ENCODE peak calls at places on chromosome 16, in eight cellular contexts. One of them, this sample, is unnamed.

GRCh38 chr16:31507617-31507928 is 618 bp downstream of the RUSF1 start:
- DNase-seq in NCI-H2081: peak
- DNase-seq in ELR: no peak
- DNase-seq in lower leg skin: no peak
- DNase-seq in osteocyte: no peak
- DNase-seq in cardiac fibroblast: no peak
- DNase-seq in T-cell: no peak
- DNase-seq in left ventricle myocardium superior: no peak
- DNase-seq in this sample: no peak

GRCh38 chr16:23254338-23254737 is 47.8 kb upstream of the SCNN1B start:
- DNase-seq in NCI-H2081: no peak
- DNase-seq in ELR: peak
- DNase-seq in lower leg skin: no peak
- DNase-seq in osteocyte: no peak
- DNase-seq in cardiac fibroblast: peak
- DNase-seq in T-cell: no peak
- DNase-seq in left ventricle myocardium superior: no peak
- DNase-seq in this sample: no peak

GRCh38 chr16:505479-506245 is 21.9 kb upstream of the CAPN15 start:
- DNase-seq in NCI-H2081: no peak
- DNase-seq in ELR: no peak
- DNase-seq in lower leg skin: no peak
- DNase-seq in osteocyte: no peak
- DNase-seq in cardiac fibroblast: no peak
- DNase-seq in T-cell: no peak
- DNase-seq in left ventricle myocardium superior: no peak
- DNase-seq in this sample: no peak

GRCh38 chr16:50308237-50308965 is 42.0 kb downstream of the ADCY7 start:
- DNase-seq in NCI-H2081: no peak
- DNase-seq in ELR: no peak
- DNase-seq in lower leg skin: peak
- DNase-seq in osteocyte: peak
- DNase-seq in cardiac fibroblast: no peak
- DNase-seq in T-cell: no peak
- DNase-seq in left ventricle myocardium superior: no peak
- DNase-seq in this sample: no peak

GRCh38 chr16:69820926-69821541 is 58.9 kb downstream of the WWP2 start:
- DNase-seq in NCI-H2081: no peak
- DNase-seq in ELR: no peak
- DNase-seq in lower leg skin: no peak
- DNase-seq in osteocyte: no peak
- DNase-seq in cardiac fibroblast: no peak
- DNase-seq in T-cell: no peak
- DNase-seq in left ventricle myocardium superior: no peak
- DNase-seq in this sample: peak

GRCh38 chr16:49096191-49096945 is 185.3 kb downstream of the CBLN1 start:
- DNase-seq in NCI-H2081: no peak
- DNase-seq in ELR: no peak
- DNase-seq in lower leg skin: no peak
- DNase-seq in osteocyte: no peak
- DNase-seq in cardiac fibroblast: no peak
- DNase-seq in T-cell: no peak
- DNase-seq in left ventricle myocardium superior: no peak
- DNase-seq in this sample: no peak

GRCh38 chr16:10428433-10429168 is 42.7 kb downstream of the ATF7IP2 start:
- DNase-seq in NCI-H2081: no peak
- DNase-seq in ELR: no peak
- DNase-seq in lower leg skin: no peak
- DNase-seq in osteocyte: no peak
- DNase-seq in cardiac fibroblast: no peak
- DNase-seq in T-cell: no peak
- DNase-seq in left ventricle myocardium superior: no peak
- DNase-seq in this sample: no peak

GRCh38 chr16:80622007-80622406 is 81.2 kb downstream of the DYNLRB2 start:
- DNase-seq in NCI-H2081: no peak
- DNase-seq in ELR: no peak
- DNase-seq in lower leg skin: no peak
- DNase-seq in osteocyte: peak
- DNase-seq in cardiac fibroblast: no peak
- DNase-seq in T-cell: no peak
- DNase-seq in left ventricle myocardium superior: no peak
- DNase-seq in this sample: no peak

GRCh38 chr16:85347213-85347591 is 234.9 kb upstream of the CIBAR2 start:
- DNase-seq in NCI-H2081: no peak
- DNase-seq in ELR: peak
- DNase-seq in lower leg skin: no peak
- DNase-seq in osteocyte: no peak
- DNase-seq in cardiac fibroblast: no peak
- DNase-seq in T-cell: no peak
- DNase-seq in left ventricle myocardium superior: no peak
- DNase-seq in this sample: no peak

GRCh38 chr16:88451586-88452484 is 1.2 kb upstream of the ZFPM1 start:
- DNase-seq in NCI-H2081: no peak
- DNase-seq in ELR: no peak
- DNase-seq in lower leg skin: no peak
- DNase-seq in osteocyte: no peak
- DNase-seq in cardiac fibroblast: no peak
- DNase-seq in T-cell: no peak
- DNase-seq in left ventricle myocardium superior: no peak
- DNase-seq in this sample: no peak

GRCh38 chr16:83574388-83574787 is 233.4 kb upstream of the HSBP1 start:
- DNase-seq in NCI-H2081: no peak
- DNase-seq in ELR: peak
- DNase-seq in lower leg skin: peak
- DNase-seq in osteocyte: no peak
- DNase-seq in cardiac fibroblast: peak
- DNase-seq in T-cell: no peak
- DNase-seq in left ventricle myocardium superior: no peak
- DNase-seq in this sample: peak

GRCh38 chr16:10749680-10750035 is 6.0 kb downstream of the NUBP1 start:
- DNase-seq in NCI-H2081: no peak
- DNase-seq in ELR: peak
- DNase-seq in lower leg skin: no peak
- DNase-seq in osteocyte: no peak
- DNase-seq in cardiac fibroblast: peak
- DNase-seq in T-cell: no peak
- DNase-seq in left ventricle myocardium superior: no peak
- DNase-seq in this sample: no peak

GRCh38 chr16:49546059-49546458 is 172.5 kb downstream of the C16orf78 start:
- DNase-seq in NCI-H2081: no peak
- DNase-seq in ELR: no peak
- DNase-seq in lower leg skin: no peak
- DNase-seq in osteocyte: no peak
- DNase-seq in cardiac fibroblast: peak
- DNase-seq in T-cell: no peak
- DNase-seq in left ventricle myocardium superior: no peak
- DNase-seq in this sample: no peak

This sample was measured in fibroblast of the aortic adventitia.